ENCODE peak calls at places on chromosomes 12 and 14, in five cellular contexts. Y is GM12878, D is K562, I is A549, V is endothelial cell of umbilical vein. K is an unnamed sample.

GRCh38 chr14:87975636-87976035 is 17.3 kb downstream of the GALC start:
- DNase-seq in Y (no peak), V (no peak), D (no peak), I (no peak), K (no peak)

GRCh38 chr14:52003324-52003723 is 14.0 kb downstream of the RTRAF start:
- DNase-seq in Y (no peak), V (peak), D (no peak), I (no peak), K (no peak)

GRCh38 chr14:51396222-51396815 is 156.3 kb downstream of the TMX1 start:
- DNase-seq in V (peak), I (peak), Y (no peak), D (no peak), K (no peak)

GRCh38 chr12:87381747-87382146 is 647.5 kb downstream of the C12orf50 start:
- DNase-seq in D (no peak), Y (no peak), I (no peak), V (no peak), K (peak)

GRCh38 chr12:21429994-21430393 is 7.5 kb upstream of the PYROXD1 start:
- DNase-seq in Y (no peak), V (no peak), I (no peak), D (no peak), K (no peak)

GRCh38 chr14:98014851-98015615 is 1217.9 kb downstream of the VRK1 start:
- DNase-seq in Y (no peak), D (no peak), V (no peak), I (no peak), K (no peak)

GRCh38 chr14:73759183-73759713 is 45.1 kb upstream of the PNMA1 start:
- DNase-seq in I (no peak), D (peak), V (peak), Y (no peak), K (peak)

GRCh38 chr14:36518031-36518585 is 1.9 kb downstream of the NKX2-1 start:
- DNase-seq in Y (no peak), I (no peak), D (no peak), V (no peak), K (no peak)

GRCh38 chr12:50090391-50090790 is 5.2 kb downstream of the SMARCD1 start:
- DNase-seq in D (no peak), I (no peak), Y (no peak), V (no peak), K (no peak)

GRCh38 chr14:90451443-90451842 is 54.6 kb downstream of the CALM1 start:
- DNase-seq in I (no peak), D (no peak), V (no peak), Y (no peak), K (no peak)

GRCh38 chr12:108328420-108328819 is 10.7 kb downstream of the CMKLR1 start:
- DNase-seq in Y (no peak), I (no peak), D (no peak), V (no peak), K (no peak)

GRCh38 chr12:45674583-45674982 is 54.9 kb upstream of the ARID2 start:
- DNase-seq in I (peak), D (no peak), V (peak), Y (no peak), K (no peak)

GRCh38 chr14:23316300-23316699 is 5.0 kb upstream of the PABPN1 start:
- DNase-seq in V (no peak), I (no peak), D (no peak), Y (no peak), K (no peak)

GRCh38 chr12:130205531-130205930 is 43.3 kb downstream of the FZD10 start:
- DNase-seq in I (no peak), Y (no peak), D (no peak), V (no peak), K (no peak)

GRCh38 chr12:14954269-14954668 is 7.1 kb downstream of the ARHGDIB start:
- DNase-seq in Y (no peak), I (no peak), D (no peak), V (no peak), K (peak)

GRCh38 chr14:21703357-21704339 is 30.0 kb upstream of the OR4E1 start:
- DNase-seq in I (no peak), D (no peak), V (no peak), Y (no peak), K (peak)

GRCh38 chr12:74891276-74891675 is 318.4 kb downstream of the KCNC2 start:
- DNase-seq in I (no peak), D (no peak), Y (no peak), V (no peak), K (no peak)
- TF ChIP-seq MYC in I (no peak), D (no peak), Y (no peak), V (no peak), K (no peak)

GRCh38 chr12:26091837-26092236 is 33.0 kb downstream of the BHLHE41 start:
- DNase-seq in D (no peak), V (no peak), I (no peak), Y (no peak), K (no peak)
- TF ChIP-seq MYC in D (no peak), V (no peak), I (no peak), Y (no peak), K (no peak)

GRCh38 chr12:95074766-95075165 is 1.3 kb upstream of the NR2C1 start:
- DNase-seq in V (no peak), D (no peak), I (no peak), Y (no peak), K (no peak)
- TF ChIP-seq MYC in V (no peak), D (no peak), I (no peak), Y (no peak), K (no peak)

DNA sequence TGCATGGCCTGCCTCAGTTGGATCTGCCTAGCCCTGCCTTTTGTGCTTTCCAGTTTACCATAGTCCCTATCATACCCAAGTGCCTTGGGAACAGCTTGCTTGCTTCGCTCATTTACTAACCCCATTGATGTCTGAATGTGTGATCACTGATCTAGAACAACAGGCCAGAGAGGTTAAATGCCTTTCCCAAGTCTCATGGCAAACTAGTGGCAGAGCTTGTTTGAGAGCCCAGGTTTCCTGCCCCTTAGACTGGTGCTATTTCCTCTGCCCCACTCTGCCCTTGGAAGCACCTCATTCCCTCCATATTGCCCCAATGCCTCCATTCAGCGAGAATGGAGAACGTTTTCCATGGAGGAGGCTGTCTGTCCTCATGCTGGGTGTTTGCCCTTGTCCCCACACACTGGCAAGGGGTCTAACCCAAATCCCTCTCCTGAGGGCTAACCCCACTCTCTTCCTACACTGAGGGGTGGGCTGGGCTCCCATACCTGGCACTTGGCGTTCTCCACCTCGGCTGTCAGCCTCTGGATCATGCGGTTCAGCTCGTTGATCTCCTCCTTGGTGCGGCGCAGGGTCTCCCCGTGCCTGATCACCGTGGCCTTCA is 19.8 kb downstream of the KRT7 start:
- DNase-seq in D (no peak), Y (no peak), V (no peak), I (peak), K (no peak)
- TF ChIP-seq MYC in D (no peak), Y (no peak), V (no peak), I (no peak), K (no peak)

GRCh38 chr12:54650409-54650808 is 2.2 kb upstream of the DCD start:
- DNase-seq in Y (no peak), V (no peak), D (no peak), I (no peak), K (no peak)

GRCh38 chr12:54650884-54651283 is 2.7 kb upstream of the DCD start:
- DNase-seq in V (no peak), D (no peak), I (no peak), Y (no peak), K (no peak)

GRCh38 chr12:54654926-54655325 is 6.8 kb upstream of the DCD start:
- DNase-seq in D (no peak), I (no peak), Y (no peak), V (no peak), K (no peak)

GRCh38 chr12:54649825-54650224 is 1.7 kb upstream of the DCD start:
- DNase-seq in I (no peak), V (no peak), Y (no peak), D (no peak), K (no peak)

DNA sequence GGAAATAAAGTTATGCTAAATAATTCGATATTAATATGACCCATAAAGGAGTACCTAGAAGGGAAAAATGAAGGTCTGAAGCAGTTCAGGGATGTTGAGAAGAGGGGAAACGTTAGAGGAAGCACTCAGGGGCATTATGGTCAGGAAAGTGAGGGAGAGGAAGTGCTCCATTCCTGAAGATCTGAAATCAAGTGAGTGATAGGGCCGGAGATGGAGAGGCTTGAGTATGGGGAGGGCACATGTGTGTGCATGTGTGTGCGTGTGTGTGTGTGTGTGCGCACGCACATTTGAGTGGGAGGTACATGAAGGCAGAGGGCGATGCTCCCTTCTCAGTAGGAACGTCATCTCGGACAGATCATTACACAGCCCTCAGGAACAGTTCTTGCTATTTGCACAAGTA is 4.9 kb upstream of the DCD start:
- DNase-seq in V (no peak), D (no peak), Y (no peak), I (no peak), K (no peak)
- TF ChIP-seq MYC in V (no peak), D (no peak), Y (no peak), I (no peak), K (no peak)

GRCh38 chr14:67722293-67722692 is 20.6 kb downstream of the RDH12 start:
- DNase-seq in Y (no peak), I (no peak), V (no peak), D (no peak), K (no peak)
- TF ChIP-seq MYC in Y (no peak), I (no peak), V (no peak), D (no peak), K (no peak)

DNA sequence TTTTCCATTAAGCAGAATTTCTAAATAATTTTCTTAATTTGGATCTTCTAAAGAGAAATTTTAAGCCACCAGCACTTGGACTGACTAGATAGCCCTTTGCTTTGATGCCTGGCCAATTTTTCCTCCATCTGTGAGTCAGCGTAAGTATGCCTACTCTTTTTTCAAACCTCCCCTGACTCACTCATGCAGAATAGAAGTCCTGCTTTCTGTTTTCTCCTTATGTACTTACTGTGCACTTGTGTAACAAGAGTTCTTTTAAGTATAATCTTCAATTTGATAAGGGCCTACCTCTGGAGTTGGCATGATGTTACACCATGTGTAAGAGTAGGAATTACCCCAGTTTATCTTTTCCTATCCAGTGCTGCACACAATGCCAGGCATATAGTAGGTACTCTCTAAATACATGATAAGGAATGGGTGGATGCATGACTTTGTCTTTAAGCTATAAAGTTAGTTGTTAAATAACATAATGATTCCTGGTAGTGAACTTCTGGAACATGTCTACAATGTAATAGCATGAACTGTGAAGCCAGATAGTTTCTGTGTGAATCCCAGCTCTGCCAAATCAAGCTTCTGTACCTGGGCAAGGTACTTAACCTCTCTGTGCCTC is 329.6 kb downstream of the TMTC2 start:
- DNase-seq in Y (no peak), D (peak), V (peak), I (peak), K (peak)
- TF ChIP-seq MYC in Y (no peak), D (no peak), V (no peak), I (no peak), K (no peak)